ENCODE peak calls at places on chromosomes 3 and 15, in nine cellular contexts. Y is GM20000; K is HFF-Myc; C is nephron progenitor cell; H is uterus; O is ovary; W is CD4-positive, alpha-beta T cell; U is HL-60; Q is HCT116. V is an unnamed sample.

GRCh38 chr3:126052196-126053058 is 31.5 kb downstream of the SLC41A3 start:
- DNase-seq in Y (no peak), K (no peak), C (no peak), H (no peak), O (no peak), W (no peak), U (peak), Q (no peak), V (no peak)

GRCh38 chr3:104878395-104878794 is 488.3 kb upstream of the ALCAM start:
- DNase-seq in Y (no peak), K (no peak), C (no peak), H (no peak), O (no peak), W (no peak), U (peak), Q (no peak), V (no peak)

GRCh38 chr3:105691633-105692032 is 177.2 kb downstream of the CBLB start:
- DNase-seq in Y (no peak), K (no peak), C (no peak), H (no peak), O (no peak), W (no peak), U (no peak), Q (no peak), V (no peak)

GRCh38 chr3:55013145-55013544 is 85.3 kb upstream of the LRTM1 start:
- DNase-seq in Y (no peak), K (no peak), C (no peak), H (no peak), O (no peak), W (no peak), U (no peak), Q (no peak), V (no peak)

GRCh38 chr3:115525726-115526125 is 97.6 kb upstream of the GAP43 start:
- DNase-seq in Y (no peak), K (no peak), C (no peak), H (no peak), O (no peak), W (no peak), U (no peak), Q (no peak), V (no peak)

GRCh38 chr15:68614621-68615035 is 35.8 kb downstream of the CORO2B start:
- DNase-seq in Y (no peak), K (no peak), C (peak), H (no peak), O (peak), W (no peak), U (no peak), Q (no peak), V (no peak)

GRCh38 chr3:63655519-63655918 is 3.0 kb downstream of the SNTN start:
- DNase-seq in Y (no peak), K (no peak), C (no peak), H (no peak), O (no peak), W (no peak), U (no peak), Q (no peak), V (no peak)

GRCh38 chr3:128324911-128325592 is 141.6 kb downstream of the DNAJB8 start:
- DNase-seq in Y (no peak), K (no peak), C (no peak), H (no peak), O (peak), W (no peak), U (no peak), Q (no peak), V (peak)

GRCh38 chr3:44198265-44198956 is 43.3 kb upstream of the TOPAZ1 start:
- DNase-seq in Y (peak), K (peak), C (peak), H (peak), O (peak), W (peak), U (peak), Q (peak), V (peak)

GRCh38 chr3:72446406-72447058 is 401.7 kb downstream of the SHQ1 start:
- DNase-seq in Y (no peak), K (peak), C (no peak), H (no peak), O (no peak), W (no peak), U (peak), Q (no peak), V (no peak)

GRCh38 chr3:153379516-153379915 is 217.5 kb downstream of the RAP2B start:
- DNase-seq in Y (no peak), K (no peak), C (no peak), H (no peak), O (no peak), W (no peak), U (no peak), Q (no peak), V (no peak)

GRCh38 chr3:56379723-56380287 is 88.5 kb downstream of the ERC2 start:
- DNase-seq in Y (no peak), K (no peak), C (no peak), H (no peak), O (no peak), W (no peak), U (no peak), Q (no peak), V (no peak)
- TF ChIP-seq CTCF in Y (no peak), K (no peak), C (no peak), H (no peak), O (no peak), W (no peak), U (no peak), Q (no peak), V (no peak)

GRCh38 chr15:85649372-85649771 is 145.4 kb downstream of the KLHL25 start:
- DNase-seq in Y (peak), K (peak), C (no peak), H (no peak), O (no peak), W (no peak), U (peak), Q (no peak), V (no peak)
- TF ChIP-seq CTCF in Y (no peak), K (no peak), C (no peak), H (no peak), O (no peak), W (no peak), U (no peak), Q (no peak), V (no peak)

GRCh38 chr3:53426918-53427317 is 67.5 kb upstream of the CACNA1D start:
- DNase-seq in Y (no peak), K (no peak), C (no peak), H (no peak), O (no peak), W (no peak), U (no peak), Q (no peak), V (no peak)
- TF ChIP-seq CTCF in Y (no peak), K (no peak), C (peak), H (no peak), O (no peak), W (no peak), U (no peak), Q (peak), V (no peak)

GRCh38 chr3:70754314-70754713 is 441.9 kb upstream of the MDFIC2 start:
- DNase-seq in Y (no peak), K (no peak), C (no peak), H (no peak), O (no peak), W (no peak), U (no peak), Q (no peak), V (no peak)

GRCh38 chr3:70749122-70749521 is 436.7 kb upstream of the MDFIC2 start:
- DNase-seq in Y (no peak), K (no peak), C (no peak), H (no peak), O (no peak), W (no peak), U (no peak), Q (no peak), V (no peak)

GRCh38 chr3:70757658-70758057 is 445.2 kb upstream of the MDFIC2 start:
- DNase-seq in Y (no peak), K (no peak), C (no peak), H (no peak), O (no peak), W (no peak), U (no peak), Q (no peak), V (no peak)

GRCh38 chr3:70748593-70748992 is 436.2 kb upstream of the MDFIC2 start:
- DNase-seq in Y (no peak), K (no peak), C (no peak), H (no peak), O (no peak), W (no peak), U (no peak), Q (no peak), V (no peak)

DNA sequence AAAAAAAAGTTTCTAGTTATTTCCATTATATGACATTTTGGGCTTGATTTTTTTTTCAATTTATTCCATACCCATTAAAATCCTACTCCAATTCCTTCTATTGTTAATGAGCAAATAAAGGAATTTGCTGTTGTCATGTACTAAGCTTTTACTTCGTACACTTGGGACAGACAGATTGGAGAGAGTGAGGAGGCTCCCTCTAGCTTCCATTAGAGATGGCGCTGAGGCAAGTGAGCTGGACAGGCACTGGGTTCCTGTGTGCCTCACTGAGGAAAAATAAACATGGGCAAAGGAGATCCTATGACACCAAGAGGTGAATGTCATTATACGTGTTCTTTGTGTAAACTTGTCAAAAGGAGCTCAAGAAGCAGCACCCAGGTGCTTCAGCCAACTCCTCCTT is 441.1 kb upstream of the MDFIC2 start:
- DNase-seq in Y (no peak), K (no peak), C (no peak), H (no peak), O (no peak), W (no peak), U (no peak), Q (no peak), V (no peak)
- TF ChIP-seq CTCF in Y (no peak), K (peak), C (no peak), H (no peak), O (no peak), W (no peak), U (no peak), Q (no peak), V (no peak)

GRCh38 chr3:189053327-189053726 is 118.4 kb upstream of the TPRG1 start:
- DNase-seq in Y (no peak), K (no peak), C (no peak), H (no peak), O (no peak), W (no peak), U (no peak), Q (no peak), V (no peak)

DNA sequence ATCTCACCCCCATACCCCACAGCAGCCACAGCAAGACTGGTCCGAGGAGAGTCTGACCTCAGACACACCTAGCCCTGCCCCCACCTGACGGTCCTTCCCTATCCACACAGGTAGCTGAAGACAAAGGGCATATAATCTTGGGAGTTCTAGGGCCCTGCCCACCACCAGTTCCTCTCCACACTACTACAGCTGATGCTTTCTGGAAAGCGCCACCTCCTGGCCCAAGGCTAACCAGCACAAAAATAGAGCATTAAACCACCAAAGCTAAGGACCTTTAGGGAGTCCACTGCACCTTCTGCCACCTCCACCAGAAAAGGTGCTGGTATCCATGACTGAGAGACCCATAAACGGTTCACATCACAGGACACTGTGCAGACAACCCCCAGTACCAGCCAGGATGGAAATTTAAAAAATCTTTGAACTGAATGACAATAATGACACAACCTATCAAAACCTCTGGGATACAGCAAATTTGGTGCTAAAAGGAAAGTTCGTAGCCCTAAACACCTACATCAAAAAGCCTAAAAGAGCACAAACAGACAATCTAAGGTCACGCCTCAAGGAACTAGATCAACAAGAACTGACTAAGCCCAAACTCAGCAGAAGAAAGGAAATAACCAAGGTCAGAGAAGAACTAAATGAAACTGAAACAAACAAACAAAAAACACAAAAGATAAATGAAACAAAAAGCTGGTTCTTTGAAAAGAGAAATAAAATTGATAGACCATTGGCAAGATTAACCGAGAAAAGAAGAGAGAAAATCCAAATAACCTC is 122.1 kb upstream of the TPRG1 start:
- DNase-seq in Y (no peak), K (no peak), C (no peak), H (no peak), O (no peak), W (peak), U (no peak), Q (no peak), V (no peak)
- TF ChIP-seq CTCF in Y (no peak), K (peak), C (no peak), H (no peak), O (no peak), W (no peak), U (no peak), Q (peak), V (no peak)

GRCh38 chr3:178223876-178224275 is 312.4 kb upstream of the KCNMB2 start:
- DNase-seq in Y (no peak), K (no peak), C (no peak), H (no peak), O (no peak), W (no peak), U (no peak), Q (no peak), V (no peak)

GRCh38 chr3:178231645-178232044 is 304.6 kb upstream of the KCNMB2 start:
- DNase-seq in Y (no peak), K (no peak), C (no peak), H (no peak), O (no peak), W (no peak), U (no peak), Q (no peak), V (no peak)

GRCh38 chr3:178226094-178226493 is 310.1 kb upstream of the KCNMB2 start:
- DNase-seq in Y (no peak), K (no peak), C (no peak), H (no peak), O (no peak), W (no peak), U (no peak), Q (no peak), V (no peak)
- TF ChIP-seq CTCF in Y (no peak), K (no peak), C (no peak), H (no peak), O (no peak), W (no peak), U (no peak), Q (no peak), V (no peak)

V was measured in mesothelial cell of epicardium.